ENCODE peak calls at places on chromosomes 3 and 15, in six cellular contexts. G is pulmonary artery endothelial cell, W is B cell, C is brain microvascular endothelial cell, Q is A172, S is GM12892. U is an unnamed sample.

GRCh38 chr15:60922736-60923135 is 306.4 kb downstream of the RORA start:
- DNase-seq in Q (no peak), C (no peak), W (no peak), S (no peak), G (no peak), U (no peak)

GRCh38 chr3:171874251-171874679 is 31.1 kb downstream of the TMEM212 start:
- DNase-seq in C (peak), S (no peak), W (no peak), Q (peak), G (peak), U (no peak)

GRCh38 chr3:184647405-184647936 is 64.4 kb downstream of the MAGEF1 start:
- DNase-seq in S (no peak), W (no peak), G (no peak), Q (no peak), C (no peak), U (no peak)

GRCh38 chr3:185561374-185561943 is 9.1 kb upstream of the LIPH start:
- DNase-seq in Q (no peak), S (no peak), C (no peak), G (no peak), W (no peak), U (no peak)

GRCh38 chr3:13288732-13289718 is 131.1 kb downstream of the NUP210 start:
- DNase-seq in W (no peak), Q (no peak), C (no peak), G (no peak), S (no peak), U (no peak)

GRCh38 chr3:171526869-171527268 is 66.7 kb upstream of the TNIK start:
- DNase-seq in S (no peak), G (no peak), C (peak), W (no peak), Q (no peak), U (no peak)

GRCh38 chr15:57003418-57003817 is 85.0 kb downstream of the TCF12 start:
- DNase-seq in G (peak), C (peak), Q (peak), W (no peak), S (no peak), U (no peak)

GRCh38 chr3:46693038-46693896 is at the start of gene ALS2CL:
- DNase-seq in S (peak), C (no peak), G (no peak), Q (peak), W (peak), U (no peak)

GRCh38 chr15:93110502-93111040 is 21.6 kb upstream of the RGMA start:
- DNase-seq in W (no peak), S (no peak), G (no peak), Q (peak), C (no peak), U (no peak)

GRCh38 chr3:11612515-11613184 is 31.1 kb downstream of the VGLL4 start:
- DNase-seq in W (no peak), S (no peak), C (no peak), G (no peak), Q (no peak), U (no peak)

GRCh38 chr3:62723636-62724217 is 151.5 kb downstream of the CADPS start:
- DNase-seq in Q (no peak), G (no peak), C (no peak), S (no peak), W (no peak), U (peak)

GRCh38 chr3:175266993-175267960 is 408.1 kb downstream of the NAALADL2 start:
- DNase-seq in W (no peak), S (no peak), Q (peak), C (peak), G (no peak), U (no peak)

GRCh38 chr3:179613807-179614206 is 9.2 kb downstream of the NDUFB5 start:
- DNase-seq in G (peak), S (no peak), Q (peak), W (no peak), C (peak), U (no peak)

GRCh38 chr15:51750942-51751686 is at the start of gene TMOD2:
- DNase-seq in S (peak), G (no peak), W (peak), C (no peak), Q (no peak), U (no peak)

GRCh38 chr15:88073386-88073681 is 183.2 kb downstream of the NTRK3 start:
- DNase-seq in C (no peak), Q (no peak), W (no peak), G (no peak), S (no peak), U (no peak)

GRCh38 chr15:89653578-89653977 is 1.7 kb downstream of the KIF7 start:
- DNase-seq in G (no peak), W (no peak), S (no peak), Q (no peak), C (no peak), U (no peak)

GRCh38 chr3:74000715-74001114 is 376.0 kb upstream of the PDZRN3 start:
- DNase-seq in S (no peak), C (no peak), W (no peak), Q (no peak), G (no peak), U (no peak)

GRCh38 chr15:79853492-79854328 is 43.1 kb downstream of the MTHFS start:
- DNase-seq in G (peak), C (peak), S (peak), W (peak), Q (peak), U (peak)

GRCh38 chr3:185279582-185280138 is 25.8 kb upstream of the EHHADH start:
- DNase-seq in Q (no peak), C (no peak), G (no peak), W (no peak), S (no peak), U (no peak)

GRCh38 chr3:149717391-149718056 is 34.8 kb downstream of the COMMD2 start:
- DNase-seq in W (no peak), G (peak), Q (peak), C (peak), S (no peak), U (no peak)

GRCh38 chr3:53196575-53197407 is 35.8 kb downstream of the PRKCD start:
- DNase-seq in C (peak), W (peak), G (no peak), Q (peak), S (no peak), U (no peak)